ENCODE peak calls at places on chromosomes 2 and 18, in eight cellular contexts. One of them, this sample, is unnamed.

GRCh38 chr2:132479140-132479539 is 62.5 kb downstream of the GPR39 start:
- DNase-seq in AG09309: no peak
- DNase-seq in HFF-Myc: no peak
- DNase-seq in spleen: no peak
- DNase-seq in tibial artery: no peak
- DNase-seq in fibroblast of pulmonary artery: no peak
- DNase-seq in fibroblast of mammary gland: no peak
- DNase-seq in cardiac muscle cell: no peak
- DNase-seq in this sample: no peak

GRCh38 chr2:24920813-24921441 is 890 bp upstream of the ADCY3 start:
- DNase-seq in cardiac muscle cell: no peak
- DNase-seq in AG09309: no peak
- DNase-seq in tibial artery: no peak
- DNase-seq in fibroblast of pulmonary artery: no peak
- DNase-seq in HFF-Myc: no peak
- DNase-seq in fibroblast of mammary gland: no peak
- DNase-seq in spleen: peak
- DNase-seq in this sample: no peak

GRCh38 chr2:33373986-33374385 is 102.5 kb upstream of the RASGRP3 start:
- DNase-seq in HFF-Myc: no peak
- DNase-seq in cardiac muscle cell: peak
- DNase-seq in tibial artery: peak
- DNase-seq in AG09309: peak
- DNase-seq in fibroblast of mammary gland: peak
- DNase-seq in spleen: no peak
- DNase-seq in fibroblast of pulmonary artery: peak
- DNase-seq in this sample: no peak

GRCh38 chr2:8926356-8926755 is 77.1 kb downstream of the MBOAT2 start:
- DNase-seq in cardiac muscle cell: no peak
- DNase-seq in spleen: no peak
- DNase-seq in AG09309: no peak
- DNase-seq in HFF-Myc: no peak
- DNase-seq in fibroblast of pulmonary artery: no peak
- DNase-seq in fibroblast of mammary gland: no peak
- DNase-seq in tibial artery: no peak
- DNase-seq in this sample: no peak

GRCh38 chr2:23385748-23386421 is 906 bp downstream of the KLHL29 start:
- DNase-seq in tibial artery: no peak
- DNase-seq in fibroblast of pulmonary artery: peak
- DNase-seq in fibroblast of mammary gland: no peak
- DNase-seq in spleen: no peak
- DNase-seq in HFF-Myc: no peak
- DNase-seq in AG09309: no peak
- DNase-seq in cardiac muscle cell: no peak
- DNase-seq in this sample: no peak

GRCh38 chr18:68148862-68149261 is 566.0 kb downstream of the TMX3 start:
- DNase-seq in tibial artery: no peak
- DNase-seq in spleen: no peak
- DNase-seq in cardiac muscle cell: no peak
- DNase-seq in AG09309: no peak
- DNase-seq in fibroblast of pulmonary artery: no peak
- DNase-seq in fibroblast of mammary gland: no peak
- DNase-seq in HFF-Myc: no peak
- DNase-seq in this sample: no peak

GRCh38 chr18:7784171-7784570 is 217.1 kb downstream of the PTPRM start:
- DNase-seq in cardiac muscle cell: no peak
- DNase-seq in AG09309: no peak
- DNase-seq in HFF-Myc: no peak
- DNase-seq in fibroblast of mammary gland: no peak
- DNase-seq in spleen: no peak
- DNase-seq in fibroblast of pulmonary artery: no peak
- DNase-seq in tibial artery: no peak
- DNase-seq in this sample: peak

GRCh38 chr2:72139871-72140620 is 7.6 kb downstream of the CYP26B1 start:
- DNase-seq in AG09309: no peak
- DNase-seq in cardiac muscle cell: no peak
- DNase-seq in fibroblast of pulmonary artery: no peak
- DNase-seq in HFF-Myc: no peak
- DNase-seq in spleen: peak
- DNase-seq in fibroblast of mammary gland: no peak
- DNase-seq in tibial artery: no peak
- DNase-seq in this sample: no peak

DNA sequence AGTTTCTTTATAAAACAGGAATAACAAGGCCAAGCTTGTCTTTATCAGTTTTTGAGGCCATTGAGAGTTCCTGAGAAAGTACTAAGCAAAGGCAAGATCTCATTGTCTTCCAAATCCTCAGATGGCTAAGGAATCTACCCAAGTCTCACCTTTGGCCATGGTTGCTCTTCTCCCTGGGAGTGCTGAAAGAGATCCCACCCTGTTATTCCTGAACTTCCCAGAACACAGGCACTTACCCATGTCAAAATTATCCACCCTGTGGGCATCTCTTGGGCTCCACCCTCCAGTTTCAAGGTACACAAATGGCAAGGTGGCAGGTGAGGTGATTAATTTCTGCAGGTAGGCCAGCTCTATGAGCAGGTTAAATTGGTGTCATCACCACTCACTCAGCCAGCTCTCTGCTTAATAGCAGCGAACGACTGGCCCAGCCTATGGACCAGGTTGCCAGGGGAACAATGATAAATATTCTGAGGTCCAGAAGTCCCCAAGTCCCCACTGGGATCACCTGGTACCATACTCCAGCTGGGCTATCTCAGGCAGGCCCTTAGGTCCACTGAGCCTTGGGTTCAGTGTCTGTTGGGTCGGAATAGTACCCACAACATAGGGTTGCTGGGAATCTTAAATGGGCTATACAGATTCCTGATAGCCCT is 2.3 kb upstream of the SPRED2 start:
- DNase-seq in tibial artery: no peak
- DNase-seq in cardiac muscle cell: no peak
- DNase-seq in AG09309: no peak
- DNase-seq in fibroblast of pulmonary artery: no peak
- DNase-seq in fibroblast of mammary gland: no peak
- DNase-seq in HFF-Myc: no peak
- DNase-seq in spleen: no peak
- DNase-seq in this sample: no peak
- H3K4me3 ChIP-seq in tibial artery: no peak
- H3K4me3 ChIP-seq in cardiac muscle cell: no peak
- H3K4me3 ChIP-seq in AG09309: no peak
- H3K4me3 ChIP-seq in fibroblast of pulmonary artery: no peak
- H3K4me3 ChIP-seq in fibroblast of mammary gland: no peak
- H3K4me3 ChIP-seq in HFF-Myc: no peak
- H3K4me3 ChIP-seq in spleen: no peak
- H3K4me3 ChIP-seq in this sample: no peak

GRCh38 chr2:184597996-184598312 is 375 bp upstream of the ZNF804A start:
- DNase-seq in cardiac muscle cell: peak
- DNase-seq in AG09309: no peak
- DNase-seq in spleen: no peak
- DNase-seq in fibroblast of mammary gland: peak
- DNase-seq in HFF-Myc: no peak
- DNase-seq in tibial artery: no peak
- DNase-seq in fibroblast of pulmonary artery: no peak
- DNase-seq in this sample: no peak

GRCh38 chr2:184598313-184599053 is at the start of gene ZNF804A:
- DNase-seq in spleen: peak
- DNase-seq in tibial artery: peak
- DNase-seq in AG09309: no peak
- DNase-seq in HFF-Myc: no peak
- DNase-seq in fibroblast of pulmonary artery: peak
- DNase-seq in fibroblast of mammary gland: peak
- DNase-seq in cardiac muscle cell: peak
- DNase-seq in this sample: no peak

GRCh38 chr2:184599875-184600227 is 1.5 kb downstream of the ZNF804A start:
- DNase-seq in fibroblast of mammary gland: peak
- DNase-seq in HFF-Myc: no peak
- DNase-seq in fibroblast of pulmonary artery: no peak
- DNase-seq in tibial artery: no peak
- DNase-seq in spleen: no peak
- DNase-seq in AG09309: no peak
- DNase-seq in cardiac muscle cell: no peak
- DNase-seq in this sample: no peak

GRCh38 chr2:184599054-184599874 is 935 bp downstream of the ZNF804A start:
- DNase-seq in cardiac muscle cell: no peak
- DNase-seq in fibroblast of pulmonary artery: peak
- DNase-seq in AG09309: no peak
- DNase-seq in fibroblast of mammary gland: peak
- DNase-seq in HFF-Myc: no peak
- DNase-seq in spleen: no peak
- DNase-seq in tibial artery: no peak
- DNase-seq in this sample: no peak

DNA sequence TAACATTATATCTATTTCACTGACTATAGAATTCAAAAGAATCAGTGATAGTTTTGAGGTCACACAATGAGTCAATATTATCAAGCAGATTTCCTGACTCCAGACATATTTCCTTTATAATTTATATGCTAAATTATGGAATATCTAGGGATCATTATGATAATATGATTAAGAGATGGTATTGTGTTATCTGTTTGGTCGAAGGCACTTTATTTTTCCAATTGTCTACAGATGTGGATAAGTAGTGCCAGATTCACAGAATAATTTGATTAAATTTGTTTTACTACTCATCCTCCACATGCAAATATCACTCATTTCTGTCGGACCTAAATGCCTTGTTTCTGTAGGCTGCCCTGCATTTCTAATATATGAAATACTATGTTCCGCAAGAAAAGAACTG is 4.4 kb downstream of the ZNF804A start:
- DNase-seq in fibroblast of mammary gland: no peak
- DNase-seq in fibroblast of pulmonary artery: no peak
- DNase-seq in tibial artery: no peak
- DNase-seq in AG09309: no peak
- DNase-seq in HFF-Myc: no peak
- DNase-seq in cardiac muscle cell: no peak
- DNase-seq in spleen: no peak
- DNase-seq in this sample: no peak
- H3K4me3 ChIP-seq in fibroblast of mammary gland: no peak
- H3K4me3 ChIP-seq in fibroblast of pulmonary artery: no peak
- H3K4me3 ChIP-seq in tibial artery: no peak
- H3K4me3 ChIP-seq in AG09309: no peak
- H3K4me3 ChIP-seq in HFF-Myc: no peak
- H3K4me3 ChIP-seq in cardiac muscle cell: no peak
- H3K4me3 ChIP-seq in spleen: no peak
- H3K4me3 ChIP-seq in this sample: no peak

GRCh38 chr2:234827096-234827860 is 124.5 kb upstream of the SH3BP4 start:
- DNase-seq in cardiac muscle cell: peak
- DNase-seq in spleen: no peak
- DNase-seq in fibroblast of mammary gland: no peak
- DNase-seq in AG09309: no peak
- DNase-seq in fibroblast of pulmonary artery: no peak
- DNase-seq in tibial artery: no peak
- DNase-seq in HFF-Myc: no peak
- DNase-seq in this sample: no peak

GRCh38 chr2:234821946-234822470 is 129.8 kb upstream of the SH3BP4 start:
- DNase-seq in AG09309: no peak
- DNase-seq in tibial artery: no peak
- DNase-seq in fibroblast of mammary gland: no peak
- DNase-seq in spleen: no peak
- DNase-seq in fibroblast of pulmonary artery: no peak
- DNase-seq in cardiac muscle cell: no peak
- DNase-seq in HFF-Myc: no peak
- DNase-seq in this sample: no peak

GRCh38 chr2:234826676-234827075 is 125.1 kb upstream of the SH3BP4 start:
- DNase-seq in HFF-Myc: no peak
- DNase-seq in cardiac muscle cell: peak
- DNase-seq in tibial artery: no peak
- DNase-seq in spleen: no peak
- DNase-seq in AG09309: no peak
- DNase-seq in fibroblast of mammary gland: no peak
- DNase-seq in fibroblast of pulmonary artery: peak
- DNase-seq in this sample: no peak

GRCh38 chr2:234823196-234823876 is 128.5 kb upstream of the SH3BP4 start:
- DNase-seq in fibroblast of mammary gland: no peak
- DNase-seq in fibroblast of pulmonary artery: no peak
- DNase-seq in AG09309: no peak
- DNase-seq in cardiac muscle cell: no peak
- DNase-seq in tibial artery: peak
- DNase-seq in HFF-Myc: no peak
- DNase-seq in spleen: no peak
- DNase-seq in this sample: no peak

DNA sequence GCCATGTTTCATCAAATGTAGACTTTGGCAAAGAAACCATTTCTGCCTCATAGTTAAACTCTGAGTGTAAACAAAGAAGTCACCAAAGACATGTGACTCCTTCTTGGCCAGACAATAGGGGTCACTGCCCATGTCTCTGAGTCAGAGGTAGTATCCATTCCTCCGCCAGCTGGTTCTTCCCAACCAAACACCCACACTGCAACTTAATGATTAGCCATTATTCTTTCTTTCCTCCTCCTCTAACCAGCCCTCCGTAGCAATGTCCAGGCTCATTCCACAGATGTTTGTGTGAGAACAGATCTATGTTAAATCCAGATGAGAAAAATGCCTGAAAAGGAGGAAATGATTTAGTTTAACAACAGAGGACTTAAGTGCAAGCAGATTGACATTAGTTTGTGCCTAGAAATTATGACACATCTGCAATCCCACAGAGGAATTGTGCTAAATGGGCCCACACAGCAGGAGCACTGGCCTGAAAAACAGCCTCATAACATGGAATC is 127.9 kb upstream of the SH3BP4 start:
- DNase-seq in fibroblast of pulmonary artery: peak
- DNase-seq in spleen: no peak
- DNase-seq in tibial artery: peak
- DNase-seq in cardiac muscle cell: peak
- DNase-seq in HFF-Myc: peak
- DNase-seq in fibroblast of mammary gland: peak
- DNase-seq in AG09309: peak
- DNase-seq in this sample: peak
- H3K4me3 ChIP-seq in fibroblast of pulmonary artery: no peak
- H3K4me3 ChIP-seq in spleen: no peak
- H3K4me3 ChIP-seq in tibial artery: no peak
- H3K4me3 ChIP-seq in cardiac muscle cell: no peak
- H3K4me3 ChIP-seq in HFF-Myc: no peak
- H3K4me3 ChIP-seq in fibroblast of mammary gland: no peak
- H3K4me3 ChIP-seq in AG09309: no peak
- H3K4me3 ChIP-seq in this sample: no peak

GRCh38 chr2:222303045-222303827 is 4.4 kb upstream of the PAX3 start:
- DNase-seq in HFF-Myc: no peak
- DNase-seq in fibroblast of pulmonary artery: no peak
- DNase-seq in AG09309: no peak
- DNase-seq in tibial artery: no peak
- DNase-seq in spleen: no peak
- DNase-seq in fibroblast of mammary gland: no peak
- DNase-seq in cardiac muscle cell: no peak
- DNase-seq in this sample: no peak

GRCh38 chr2:222305510-222306392 is 7.0 kb upstream of the PAX3 start:
- DNase-seq in tibial artery: no peak
- DNase-seq in spleen: peak
- DNase-seq in cardiac muscle cell: no peak
- DNase-seq in AG09309: no peak
- DNase-seq in HFF-Myc: no peak
- DNase-seq in fibroblast of mammary gland: no peak
- DNase-seq in fibroblast of pulmonary artery: no peak
- DNase-seq in this sample: no peak

GRCh38 chr2:222302178-222303018 is 3.6 kb upstream of the PAX3 start:
- DNase-seq in HFF-Myc: no peak
- DNase-seq in spleen: peak
- DNase-seq in fibroblast of mammary gland: no peak
- DNase-seq in cardiac muscle cell: no peak
- DNase-seq in fibroblast of pulmonary artery: no peak
- DNase-seq in AG09309: no peak
- DNase-seq in tibial artery: no peak
- DNase-seq in this sample: no peak

GRCh38 chr2:222304737-222305509 is 6.1 kb upstream of the PAX3 start:
- DNase-seq in AG09309: no peak
- DNase-seq in HFF-Myc: no peak
- DNase-seq in fibroblast of mammary gland: no peak
- DNase-seq in cardiac muscle cell: no peak
- DNase-seq in tibial artery: no peak
- DNase-seq in spleen: peak
- DNase-seq in fibroblast of pulmonary artery: no peak
- DNase-seq in this sample: no peak

GRCh38 chr2:222303828-222304736 is 5.3 kb upstream of the PAX3 start:
- DNase-seq in AG09309: no peak
- DNase-seq in HFF-Myc: no peak
- DNase-seq in cardiac muscle cell: no peak
- DNase-seq in tibial artery: no peak
- DNase-seq in spleen: peak
- DNase-seq in fibroblast of pulmonary artery: no peak
- DNase-seq in fibroblast of mammary gland: no peak
- DNase-seq in this sample: no peak
- H3K4me3 ChIP-seq in AG09309: no peak
- H3K4me3 ChIP-seq in HFF-Myc: no peak
- H3K4me3 ChIP-seq in cardiac muscle cell: no peak
- H3K4me3 ChIP-seq in tibial artery: no peak
- H3K4me3 ChIP-seq in spleen: peak
- H3K4me3 ChIP-seq in fibroblast of pulmonary artery: no peak
- H3K4me3 ChIP-seq in fibroblast of mammary gland: no peak
- H3K4me3 ChIP-seq in this sample: no peak

This sample was measured in kidney epithelial cell.